ENCODE peak calls at places on chromosomes 2 and 18, in six cellular contexts. One of them, this sample, is unnamed.

GRCh38 chr18:9539283-9539682 is 64.0 kb downstream of the RALBP1 start:
- DNase-seq in cardiac fibroblast: peak
- DNase-seq in HS-5: peak
- DNase-seq in A549: no peak
- DNase-seq in epithelial cell of proximal tubule: no peak
- DNase-seq in GM12865: no peak
- DNase-seq in this sample: no peak

GRCh38 chr2:149661844-149662243 is 74.3 kb upstream of the MMADHC start:
- DNase-seq in cardiac fibroblast: peak
- DNase-seq in HS-5: no peak
- DNase-seq in A549: no peak
- DNase-seq in epithelial cell of proximal tubule: peak
- DNase-seq in GM12865: no peak
- DNase-seq in this sample: no peak

GRCh38 chr2:238433941-238434845 is 7.5 kb downstream of the ASB1 start:
- DNase-seq in cardiac fibroblast: peak
- DNase-seq in HS-5: peak
- DNase-seq in A549: no peak
- DNase-seq in epithelial cell of proximal tubule: no peak
- DNase-seq in GM12865: no peak
- DNase-seq in this sample: no peak

GRCh38 chr18:37435150-37435872 is 130.3 kb downstream of the CELF4 start:
- DNase-seq in cardiac fibroblast: no peak
- DNase-seq in HS-5: no peak
- DNase-seq in A549: no peak
- DNase-seq in epithelial cell of proximal tubule: peak
- DNase-seq in GM12865: no peak
- DNase-seq in this sample: no peak

GRCh38 chr18:49460958-49461601 is 635 bp upstream of the DYM start:
- DNase-seq in cardiac fibroblast: peak
- DNase-seq in HS-5: peak
- DNase-seq in A549: no peak
- DNase-seq in epithelial cell of proximal tubule: no peak
- DNase-seq in GM12865: no peak
- DNase-seq in this sample: no peak

GRCh38 chr2:120227111-120227991 is 4.2 kb upstream of the TMEM185B start:
- DNase-seq in cardiac fibroblast: no peak
- DNase-seq in HS-5: no peak
- DNase-seq in A549: no peak
- DNase-seq in epithelial cell of proximal tubule: no peak
- DNase-seq in GM12865: no peak
- DNase-seq in this sample: no peak

GRCh38 chr18:49447810-49448745 is 12.4 kb downstream of the DYM start:
- DNase-seq in cardiac fibroblast: peak
- DNase-seq in HS-5: no peak
- DNase-seq in A549: peak
- DNase-seq in epithelial cell of proximal tubule: no peak
- DNase-seq in GM12865: peak
- DNase-seq in this sample: peak

GRCh38 chr2:171226471-171226870 is 65.8 kb upstream of the TLK1 start:
- DNase-seq in cardiac fibroblast: no peak
- DNase-seq in HS-5: no peak
- DNase-seq in A549: no peak
- DNase-seq in epithelial cell of proximal tubule: no peak
- DNase-seq in GM12865: no peak
- DNase-seq in this sample: no peak

GRCh38 chr2:37307500-37307899 is 17.1 kb downstream of the PRKD3 start:
- DNase-seq in cardiac fibroblast: no peak
- DNase-seq in HS-5: no peak
- DNase-seq in A549: no peak
- DNase-seq in epithelial cell of proximal tubule: no peak
- DNase-seq in GM12865: no peak
- DNase-seq in this sample: no peak

GRCh38 chr2:181258761-181259160 is 198.4 kb upstream of the ITGA4 start:
- DNase-seq in cardiac fibroblast: peak
- DNase-seq in HS-5: peak
- DNase-seq in A549: no peak
- DNase-seq in epithelial cell of proximal tubule: peak
- DNase-seq in GM12865: no peak
- DNase-seq in this sample: no peak

GRCh38 chr2:128555433-128555832 is 236.8 kb upstream of the HS6ST1 start:
- DNase-seq in cardiac fibroblast: no peak
- DNase-seq in HS-5: no peak
- DNase-seq in A549: no peak
- DNase-seq in epithelial cell of proximal tubule: no peak
- DNase-seq in GM12865: no peak
- DNase-seq in this sample: no peak

GRCh38 chr18:8688428-8688827 is 16.9 kb upstream of the MTCL1 start:
- DNase-seq in cardiac fibroblast: no peak
- DNase-seq in HS-5: no peak
- DNase-seq in A549: no peak
- DNase-seq in epithelial cell of proximal tubule: no peak
- DNase-seq in GM12865: no peak
- DNase-seq in this sample: no peak

GRCh38 chr2:188382107-188382506 is 90.4 kb downstream of the GULP1 start:
- DNase-seq in cardiac fibroblast: peak
- DNase-seq in HS-5: no peak
- DNase-seq in A549: no peak
- DNase-seq in epithelial cell of proximal tubule: no peak
- DNase-seq in GM12865: no peak
- DNase-seq in this sample: no peak

GRCh38 chr2:178676046-178676445 is 131.2 kb downstream of the TTN start:
- DNase-seq in cardiac fibroblast: no peak
- DNase-seq in HS-5: no peak
- DNase-seq in A549: no peak
- DNase-seq in epithelial cell of proximal tubule: no peak
- DNase-seq in GM12865: no peak
- DNase-seq in this sample: no peak

GRCh38 chr2:233389601-233390125 is 35.4 kb downstream of the DGKD start:
- DNase-seq in cardiac fibroblast: no peak
- DNase-seq in HS-5: no peak
- DNase-seq in A549: no peak
- DNase-seq in epithelial cell of proximal tubule: no peak
- DNase-seq in GM12865: no peak
- DNase-seq in this sample: no peak

GRCh38 chr2:68151037-68151436 is 6.7 kb upstream of the PNO1 start:
- DNase-seq in cardiac fibroblast: peak
- DNase-seq in HS-5: no peak
- DNase-seq in A549: no peak
- DNase-seq in epithelial cell of proximal tubule: no peak
- DNase-seq in GM12865: no peak
- DNase-seq in this sample: no peak

GRCh38 chr2:5868891-5869400 is 176.8 kb downstream of the SOX11 start:
- DNase-seq in cardiac fibroblast: no peak
- DNase-seq in HS-5: no peak
- DNase-seq in A549: no peak
- DNase-seq in epithelial cell of proximal tubule: no peak
- DNase-seq in GM12865: no peak
- DNase-seq in this sample: peak

GRCh38 chr2:196284901-196285589 is 113.7 kb upstream of the STK17B start:
- DNase-seq in cardiac fibroblast: peak
- DNase-seq in HS-5: no peak
- DNase-seq in A549: no peak
- DNase-seq in epithelial cell of proximal tubule: no peak
- DNase-seq in GM12865: no peak
- DNase-seq in this sample: no peak

GRCh38 chr18:79851981-79852380 is 54.2 kb downstream of the KCNG2 start:
- DNase-seq in cardiac fibroblast: no peak
- DNase-seq in HS-5: no peak
- DNase-seq in A549: no peak
- DNase-seq in epithelial cell of proximal tubule: no peak
- DNase-seq in GM12865: no peak
- DNase-seq in this sample: peak

GRCh38 chr2:205235434-205235833 is 446.9 kb upstream of the NRP2 start:
- DNase-seq in cardiac fibroblast: peak
- DNase-seq in HS-5: no peak
- DNase-seq in A549: no peak
- DNase-seq in epithelial cell of proximal tubule: peak
- DNase-seq in GM12865: no peak
- DNase-seq in this sample: no peak

GRCh38 chr2:210086930-210087329 is 84.3 kb downstream of the KANSL1L start:
- DNase-seq in cardiac fibroblast: no peak
- DNase-seq in HS-5: no peak
- DNase-seq in A549: no peak
- DNase-seq in epithelial cell of proximal tubule: no peak
- DNase-seq in GM12865: no peak
- DNase-seq in this sample: no peak

GRCh38 chr2:45765847-45766254 is 114.4 kb downstream of the PRKCE start:
- DNase-seq in cardiac fibroblast: no peak
- DNase-seq in HS-5: no peak
- DNase-seq in A549: no peak
- DNase-seq in epithelial cell of proximal tubule: no peak
- DNase-seq in GM12865: no peak
- DNase-seq in this sample: no peak

GRCh38 chr2:191983186-191983585 is 136.3 kb upstream of the CAVIN2 start:
- DNase-seq in cardiac fibroblast: no peak
- DNase-seq in HS-5: no peak
- DNase-seq in A549: no peak
- DNase-seq in epithelial cell of proximal tubule: no peak
- DNase-seq in GM12865: no peak
- DNase-seq in this sample: no peak

GRCh38 chr18:42477261-42477660 is 522.2 kb downstream of the PIK3C3 start:
- DNase-seq in cardiac fibroblast: no peak
- DNase-seq in HS-5: no peak
- DNase-seq in A549: no peak
- DNase-seq in epithelial cell of proximal tubule: peak
- DNase-seq in GM12865: no peak
- DNase-seq in this sample: no peak

This sample was measured in heart left ventricle.